ENCODE peak calls at places on chromosomes 5 and 9, in seven cellular contexts. I is mucosa of gallbladder, U is neuronal stem cell, F is activated gamma-delta T cell treated with Interleukin-2 at 50 U/mL for 16 hours, W is hypothalamus, B is Right ventricle myocardium superior, G is SW 1271. L is an unnamed sample.
A peak's percentile ranks its signal among the peaks of the same experiment; 100 is the strongest.

GRCh38 chr9:36401179-36401740 is 1.2 kb upstream of the RNF38 start:
- DNase-seq in I (no peak), U (no peak), F (no peak), W (peak; percentile 92), B (no peak), G (peak; percentile 80), L (peak; percentile 79)

GRCh38 chr5:126694403-126694802 is 82.5 kb upstream of the LMNB1 start:
- DNase-seq in I (no peak), U (no peak), F (no peak), W (no peak), B (no peak), G (no peak), L (no peak)

GRCh38 chr5:119410448-119411170 is 41.7 kb upstream of the HSD17B4 start:
- DNase-seq in I (no peak), U (no peak), F (no peak), W (no peak), B (no peak), G (no peak), L (no peak)

GRCh38 chr5:31047007-31047406 is 146.5 kb upstream of the CDH6 start:
- DNase-seq in I (no peak), U (no peak), F (no peak), W (no peak), B (no peak), G (no peak), L (no peak)

GRCh38 chr5:1673042-1673674 is 126.5 kb downstream of the MRPL36 start:
- DNase-seq in I (no peak), U (no peak), F (no peak), W (no peak), B (no peak), G (no peak), L (no peak)

GRCh38 chr9:100498592-100498991 is 25.6 kb downstream of the TMEFF1 start:
- DNase-seq in I (no peak), U (no peak), F (no peak), W (no peak), B (no peak), G (peak; percentile 14), L (no peak)

GRCh38 chr5:149517461-149518122 is 33.6 kb downstream of the CSNK1A1 start:
- DNase-seq in I (no peak), U (no peak), F (no peak), W (peak; percentile 15), B (no peak), G (no peak), L (no peak)

GRCh38 chr5:168227973-168228615 is 63.4 kb upstream of the WWC1 start:
- DNase-seq in I (no peak), U (no peak), F (peak; percentile 13), W (no peak), B (no peak), G (no peak), L (no peak)

GRCh38 chr5:74179183-74179582 is 461.3 kb downstream of the ENC1 start:
- DNase-seq in I (peak; percentile 18), U (no peak), F (no peak), W (no peak), B (no peak), G (no peak), L (no peak)

GRCh38 chr5:140608730-140609520 is 24.1 kb downstream of the CD14 start:
- DNase-seq in I (peak; percentile 34), U (no peak), F (no peak), W (peak; percentile 16), B (peak; percentile 61), G (no peak), L (peak; percentile 80)

GRCh38 chr9:71076096-71076495 is 45.3 kb downstream of the TRPM3 start:
- DNase-seq in I (no peak), U (no peak), F (no peak), W (no peak), B (no peak), G (no peak), L (no peak)

GRCh38 chr5:13403351-13403750 is 541.1 kb downstream of the DNAH5 start:
- DNase-seq in I (no peak), U (no peak), F (no peak), W (no peak), B (no peak), G (no peak), L (no peak)

GRCh38 chr5:8376478-8376877 is 507.5 kb downstream of the MTRR start:
- DNase-seq in I (no peak), U (no peak), F (no peak), W (no peak), B (no peak), G (no peak), L (no peak)

L was measured in transverse colon.